ENCODE peak calls at places on chromosomes 12 and 14, in nine cellular contexts. M, C, K, Z, R, V, E, Q and U are unnamed samples.

GRCh38 chr12:109201496-109201885 is 85.1 kb downstream of the ACACB start:
- DNase-seq in M (no peak), C (no peak), K (no peak), Z (no peak), R (peak), V (no peak), E (no peak), Q (no peak), U (no peak)

GRCh38 chr14:76502219-76502618 is 126.3 kb downstream of the ESRRB start:
- DNase-seq in M (no peak), C (no peak), K (no peak), Z (no peak), R (no peak), V (no peak), E (no peak), Q (no peak), U (no peak)

GRCh38 chr12:43325786-43326185 is 226.2 kb downstream of the ADAMTS20 start:
- DNase-seq in M (no peak), C (no peak), K (no peak), Z (no peak), R (no peak), V (no peak), E (no peak), Q (no peak), U (no peak)

GRCh38 chr12:64609543-64610091 is 678 bp upstream of the RASSF3 start:
- DNase-seq in M (no peak), C (peak), K (no peak), Z (no peak), R (no peak), V (no peak), E (no peak), Q (no peak), U (no peak)

GRCh38 chr12:39144613-39145061 is 239.2 kb upstream of the CPNE8 start:
- DNase-seq in M (no peak), C (no peak), K (no peak), Z (no peak), R (peak), V (no peak), E (no peak), Q (no peak), U (peak)

GRCh38 chr14:68546839-68547238 is 246.0 kb downstream of the ZFP36L1 start:
- DNase-seq in M (no peak), C (no peak), K (peak), Z (no peak), R (peak), V (no peak), E (no peak), Q (peak), U (no peak)

GRCh38 chr12:7959278-7960063 is 23.5 kb upstream of the SLC2A3 start:
- DNase-seq in M (no peak), C (no peak), K (no peak), Z (peak), R (no peak), V (no peak), E (no peak), Q (no peak), U (no peak)

GRCh38 chr14:58082491-58083098 is 69.4 kb downstream of the ARMH4 start:
- DNase-seq in M (no peak), C (no peak), K (no peak), Z (no peak), R (no peak), V (peak), E (no peak), Q (peak), U (no peak)

GRCh38 chr14:53608369-53608768 is 348.3 kb downstream of the BMP4 start:
- DNase-seq in M (no peak), C (no peak), K (no peak), Z (no peak), R (no peak), V (no peak), E (no peak), Q (no peak), U (no peak)

GRCh38 chr14:69879175-69880047 is at the start of gene SMOC1:
- DNase-seq in M (peak), C (peak), K (no peak), Z (no peak), R (peak), V (no peak), E (peak), Q (peak), U (peak)

GRCh38 chr12:7190268-7191055 is 976 bp downstream of the PEX5 start:
- DNase-seq in M (no peak), C (peak), K (no peak), Z (no peak), R (peak), V (no peak), E (no peak), Q (peak), U (no peak)

GRCh38 chr12:119940881-119941280 is 48.2 kb upstream of the BICDL1 start:
- DNase-seq in M (no peak), C (peak), K (no peak), Z (no peak), R (no peak), V (peak), E (peak), Q (peak), U (no peak)

GRCh38 chr12:104669851-104670337 is 213.1 kb downstream of the CHST11 start:
- DNase-seq in M (no peak), C (no peak), K (no peak), Z (peak), R (no peak), V (no peak), E (no peak), Q (peak), U (no peak)

GRCh38 chr12:96132819-96133218 is 61.4 kb upstream of the ELK3 start:
- DNase-seq in M (no peak), C (no peak), K (no peak), Z (peak), R (no peak), V (no peak), E (peak), Q (no peak), U (no peak)

GRCh38 chr12:65534105-65534841 is 255.8 kb downstream of the MSRB3 start:
- DNase-seq in M (no peak), C (no peak), K (no peak), Z (no peak), R (no peak), V (no peak), E (no peak), Q (no peak), U (no peak)

GRCh38 chr12:24360907-24361306 is 411.4 kb upstream of the SOX5 start:
- DNase-seq in M (no peak), C (no peak), K (no peak), Z (no peak), R (no peak), V (no peak), E (no peak), Q (peak), U (no peak)

GRCh38 chr12:14885718-14886201 is at the start of gene MGP:
- DNase-seq in M (no peak), C (no peak), K (peak), Z (no peak), R (no peak), V (peak), E (no peak), Q (peak), U (no peak)

GRCh38 chr12:24730461-24730896 is 218.4 kb downstream of the BCAT1 start:
- DNase-seq in M (no peak), C (no peak), K (no peak), Z (no peak), R (no peak), V (no peak), E (no peak), Q (no peak), U (no peak)

GRCh38 chr12:117188121-117188665 is 2.1 kb downstream of the FBXO21 start:
- DNase-seq in M (no peak), C (no peak), K (no peak), Z (no peak), R (peak), V (no peak), E (no peak), Q (no peak), U (no peak)

GRCh38 chr14:53810221-53810620 is 146.4 kb downstream of the BMP4 start:
- DNase-seq in M (no peak), C (no peak), K (no peak), Z (no peak), R (no peak), V (no peak), E (no peak), Q (no peak), U (no peak)

GRCh38 chr12:3119192-3119744 is 42.1 kb downstream of the TSPAN9 start:
- DNase-seq in M (no peak), C (no peak), K (no peak), Z (no peak), R (peak), V (no peak), E (no peak), Q (peak), U (no peak)

GRCh38 chr12:82082476-82082875 is 275.7 kb downstream of the CCDC59 start:
- DNase-seq in M (no peak), C (no peak), K (no peak), Z (no peak), R (no peak), V (no peak), E (no peak), Q (no peak), U (no peak)

GRCh38 chr14:98961191-98961590 is 310.8 kb downstream of the BCL11B start:
- DNase-seq in M (no peak), C (no peak), K (peak), Z (no peak), R (no peak), V (no peak), E (no peak), Q (no peak), U (no peak)

GRCh38 chr12:121038861-121039654 is at the start of gene OASL:
- DNase-seq in M (no peak), C (no peak), K (no peak), Z (peak), R (no peak), V (no peak), E (no peak), Q (peak), U (no peak)

GRCh38 chr14:61749867-61750266 is 12.4 kb upstream of the SNAPC1 start:
- DNase-seq in M (no peak), C (peak), K (no peak), Z (no peak), R (no peak), V (no peak), E (peak), Q (no peak), U (no peak)

GRCh38 chr12:107504503-107504885 is 181.1 kb upstream of the PWP1 start:
- DNase-seq in M (no peak), C (no peak), K (no peak), Z (no peak), R (no peak), V (no peak), E (no peak), Q (no peak), U (no peak)